ENCODE peak calls at places on chromosomes 1 and 21, in nine cellular contexts. W is IMR-90, S is mammary epithelial cell, V is Karpas-422, Q is kidney, Y is neuronal stem cell, U is colonic mucosa, X is fibroblast of lung, R is HCT116. C is an unnamed sample.

GRCh38 chr1:221532071-221532755 is 209.7 kb downstream of the DUSP10 start:
- DNase-seq in W (peak; percentile 23), U (no peak), V (no peak), X (no peak), Q (no peak), S (no peak), Y (no peak), R (no peak), C (no peak)

GRCh38 chr1:150165622-150166612 is 16.2 kb downstream of the PLEKHO1 start:
- DNase-seq in Q (no peak), R (peak; percentile 18), Y (no peak), S (peak; percentile 23), X (peak; percentile 67), W (peak; percentile 55), U (peak; percentile 59), V (peak; percentile 73), C (peak; percentile 69)

GRCh38 chr1:159941139-159941866 is 4.1 kb downstream of the IGSF9 start:
- DNase-seq in X (no peak), Q (no peak), V (no peak), S (no peak), U (no peak), R (no peak), Y (peak; percentile 56), W (no peak), C (no peak)

GRCh38 chr1:160207751-160208150 is 2.6 kb downstream of the PEA15 start:
- DNase-seq in U (no peak), Q (no peak), S (no peak), Y (no peak), W (no peak), R (no peak), X (no peak), V (no peak), C (no peak)

GRCh38 chr1:1939296-1940122 is 20.4 kb upstream of the TMEM52 start:
- DNase-seq in X (no peak), V (no peak), Q (peak; percentile 62), W (no peak), U (no peak), R (no peak), Y (no peak), S (no peak), C (no peak)

GRCh38 chr1:112501810-112502641 is 6.7 kb upstream of the WNT2B start:
- DNase-seq in S (peak; percentile 69), X (peak; percentile 71), Y (peak; percentile 57), W (peak; percentile 54), Q (peak; percentile 89), V (no peak), U (peak; percentile 79), R (no peak), C (peak; percentile 93)

GRCh38 chr1:89699451-89699986 is 66.6 kb downstream of the LRRC8C start:
- DNase-seq in Q (no peak), R (no peak), V (no peak), W (no peak), U (no peak), X (no peak), Y (no peak), S (no peak), C (no peak)

GRCh38 chr1:5423109-5423508 is 569.1 kb downstream of the NPHP4 start:
- DNase-seq in Q (no peak), V (no peak), X (no peak), U (no peak), R (no peak), Y (no peak), W (no peak), S (no peak), C (no peak)

GRCh38 chr1:218705391-218705790 is 360.3 kb downstream of the TGFB2 start:
- DNase-seq in U (no peak), R (no peak), V (no peak), S (peak; percentile 63), W (peak; percentile 22), X (no peak), Q (no peak), Y (no peak), C (no peak)

GRCh38 chr1:39625462-39626273 is 13.8 kb downstream of the HEYL start:
- DNase-seq in Q (peak; percentile 95), V (peak; percentile 76), R (no peak), X (peak; percentile 85), W (peak; percentile 53), U (peak; percentile 50), S (no peak), Y (no peak), C (peak; percentile 36)

GRCh38 chr1:24277420-24278169 is 41.6 kb upstream of the GRHL3 start:
- DNase-seq in U (no peak), Q (no peak), W (peak; percentile 29), Y (no peak), R (no peak), S (peak; percentile 59), V (no peak), X (peak; percentile 38), C (peak; percentile 38)

GRCh38 chr1:160251687-160252526 is 10.4 kb downstream of the DCAF8 start:
- DNase-seq in R (peak; percentile 38), X (peak; percentile 83), Q (peak; percentile 71), V (peak; percentile 85), W (peak; percentile 77), S (peak; percentile 50), U (peak; percentile 55), Y (peak; percentile 54), C (peak; percentile 89)

GRCh38 chr1:227432181-227432535 is 113.9 kb upstream of the CDC42BPA start:
- DNase-seq in Y (no peak), W (no peak), X (no peak), Q (no peak), S (no peak), U (no peak), R (no peak), V (no peak), C (no peak)

GRCh38 chr1:55965981-55966461 is 613.3 kb downstream of the PLPP3 start:
- DNase-seq in S (peak; percentile 69), X (no peak), V (no peak), Y (no peak), W (peak; percentile 65), U (no peak), R (no peak), Q (no peak), C (peak; percentile 30)

GRCh38 chr21:38806942-38807284 is 1.2 kb downstream of the ETS2 start:
- DNase-seq in Y (no peak), W (peak; percentile 49), Q (no peak), R (no peak), X (no peak), S (no peak), U (no peak), V (no peak), C (peak; percentile 63)

GRCh38 chr1:226061793-226062557 is 541 bp upstream of the H3-3A start:
- DNase-seq in U (peak; percentile 84), Y (peak; percentile 83), R (no peak), W (peak; percentile 65), Q (peak; percentile 94), S (peak; percentile 76), X (peak; percentile 80), V (no peak), C (peak; percentile 89)

GRCh38 chr1:170351368-170351946 is 180.5 kb upstream of the GORAB start:
- DNase-seq in R (no peak), V (no peak), U (no peak), Y (no peak), W (no peak), X (no peak), Q (no peak), S (no peak), C (no peak)

GRCh38 chr21:26447932-26448331 is 125.2 kb downstream of the CYYR1 start:
- DNase-seq in W (no peak), Y (no peak), R (no peak), S (no peak), X (no peak), V (no peak), Q (no peak), U (no peak), C (no peak)

GRCh38 chr21:26445440-26445839 is 127.6 kb downstream of the CYYR1 start:
- DNase-seq in W (peak; percentile 2), R (no peak), S (no peak), Y (no peak), U (no peak), X (peak; percentile 14), Q (no peak), V (no peak), C (peak; percentile 73)

GRCh38 chr21:26443867-26444266 is 129.2 kb downstream of the CYYR1 start:
- DNase-seq in V (no peak), X (no peak), U (no peak), R (no peak), Q (no peak), S (peak; percentile 58), W (no peak), Y (no peak), C (no peak)

GRCh38 chr21:26443291-26443690 is 129.8 kb downstream of the CYYR1 start:
- DNase-seq in U (no peak), X (no peak), W (no peak), V (no peak), S (no peak), R (no peak), Q (no peak), Y (no peak), C (no peak)

GRCh38 chr21:26444646-26445045 is 128.4 kb downstream of the CYYR1 start:
- DNase-seq in R (no peak), Q (no peak), S (no peak), X (no peak), U (no peak), V (no peak), Y (no peak), W (no peak), C (no peak)
- H3K9ac ChIP-seq in R (no peak overlapping the region), Q (no peak overlapping the region), S (no peak overlapping the region), X (no peak overlapping the region), U (no peak overlapping the region), V (no peak overlapping the region), Y (no peak overlapping the region), W (no peak overlapping the region), C (no peak overlapping the region)

GRCh38 chr1:167623951-167624350 is 6.1 kb upstream of the RCSD1 start:
- DNase-seq in Q (no peak), S (no peak), W (no peak), V (no peak), X (no peak), U (no peak), Y (no peak), R (no peak), C (no peak)
- H3K4me1 ChIP-seq in Q (no peaks in the 10 kb centered on the region), S (no peaks in the 10 kb centered on the region), W (no peaks in the 10 kb centered on the region), V (peaks cover 60% of the 10 kb centered on the region), X (no peaks in the 10 kb centered on the region), U (no peaks in the 10 kb centered on the region), Y (no peaks in the 10 kb centered on the region), R (no peaks in the 10 kb centered on the region), C (peaks cover 4% of the 10 kb centered on the region)

GRCh38 chr1:41714613-41715389 is 203.9 kb downstream of the HIVEP3 start:
- DNase-seq in R (no peak), X (no peak), S (no peak), Y (no peak), W (no peak), V (no peak), Q (no peak), U (no peak), C (no peak)
- H3K9ac ChIP-seq in R (no peak overlapping the region), X (no peak overlapping the region), S (no peak overlapping the region), Y (peak overlapping the region; percentile 9), W (no peak overlapping the region), V (no peak overlapping the region), Q (no peak overlapping the region), U (no peak overlapping the region), C (no peak overlapping the region)

DNA sequence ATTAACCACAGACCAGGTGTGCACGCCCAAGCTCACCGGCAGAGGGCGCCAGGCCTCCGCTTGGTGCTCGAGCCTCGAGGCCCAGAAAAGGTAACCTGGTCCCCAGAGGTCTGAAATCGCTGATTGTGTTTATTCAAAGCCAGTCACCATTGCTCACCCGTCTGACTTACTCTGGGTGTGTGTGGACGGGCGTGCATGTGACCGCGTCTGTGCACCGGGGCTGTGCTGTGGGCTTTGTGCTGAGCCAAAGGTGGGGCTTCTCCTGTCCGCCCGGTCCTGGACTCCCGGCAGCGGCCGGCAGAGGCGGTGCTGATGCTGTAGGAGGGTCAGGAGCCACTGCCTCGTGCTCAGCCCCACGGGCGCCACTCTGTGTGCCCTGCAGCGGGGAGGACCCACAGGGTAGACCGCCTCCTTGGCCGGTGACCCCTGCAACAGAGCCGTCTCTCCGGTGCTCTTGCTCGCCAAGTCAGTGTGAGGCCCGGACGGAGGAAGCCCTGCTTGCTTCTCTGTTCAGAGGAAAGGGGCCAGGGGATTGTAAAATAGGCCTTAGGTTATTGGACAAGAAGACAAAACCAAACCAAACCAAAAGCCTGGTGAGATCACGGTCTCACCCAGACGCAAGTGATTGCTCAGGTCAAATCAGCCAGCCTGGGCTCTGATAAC is 32.0 kb upstream of the BTG2 start:
- DNase-seq in V (peak; percentile 97), U (peak; percentile 93), Q (peak; percentile 94), X (peak; percentile 77), R (peak; percentile 71), S (peak; percentile 93), W (peak; percentile 82), Y (peak; percentile 85), C (peak; percentile 92)
- H3K4me1 ChIP-seq in V (peaks cover 78% of the 10 kb centered on the region), U (no peaks in the 10 kb centered on the region), Q (peaks cover 5% of the 10 kb centered on the region), X (peaks cover 8% of the 10 kb centered on the region), R (no peaks in the 10 kb centered on the region), S (peaks cover 30% of the 10 kb centered on the region), W (peaks cover 10% of the 10 kb centered on the region), Y (peaks cover 20% of the 10 kb centered on the region), C (peaks cover 26% of the 10 kb centered on the region)